ENCODE peak calls at places on chromosomes 3 and 15, in seven cellular contexts. One of them, this sample, is unnamed.

GRCh38 chr3:4742359-4742758 is 236.9 kb upstream of the BHLHE40 start:
- DNase-seq in HCT116: no peak
- DNase-seq in MM.1S: no peak
- DNase-seq in GM23338: no peak
- DNase-seq in GM23248: peak
- DNase-seq in hepatocyte: no peak
- DNase-seq in PC-3: peak
- DNase-seq in this sample: no peak

GRCh38 chr3:174072675-174073074 is 675.1 kb downstream of the NLGN1 start:
- DNase-seq in HCT116: no peak
- DNase-seq in GM23338: no peak
- DNase-seq in GM23248: no peak
- DNase-seq in MM.1S: no peak
- DNase-seq in hepatocyte: no peak
- DNase-seq in PC-3: peak
- DNase-seq in this sample: no peak

GRCh38 chr3:56792201-56792600 is 9.5 kb downstream of the ARHGEF3 start:
- DNase-seq in MM.1S: no peak
- DNase-seq in HCT116: no peak
- DNase-seq in PC-3: no peak
- DNase-seq in hepatocyte: no peak
- DNase-seq in GM23248: no peak
- DNase-seq in GM23338: no peak
- DNase-seq in this sample: no peak

GRCh38 chr15:77506311-77507150 is 85.8 kb downstream of the HMG20A start:
- DNase-seq in GM23248: no peak
- DNase-seq in PC-3: no peak
- DNase-seq in HCT116: no peak
- DNase-seq in hepatocyte: no peak
- DNase-seq in MM.1S: no peak
- DNase-seq in GM23338: peak
- DNase-seq in this sample: no peak

GRCh38 chr3:110680365-110680909 is 391.2 kb upstream of the NECTIN3 start:
- DNase-seq in MM.1S: no peak
- DNase-seq in PC-3: peak
- DNase-seq in HCT116: no peak
- DNase-seq in GM23248: peak
- DNase-seq in GM23338: no peak
- DNase-seq in hepatocyte: no peak
- DNase-seq in this sample: no peak

GRCh38 chr3:97958396-97958795 is 13.8 kb downstream of the RIOX2 start:
- DNase-seq in GM23248: no peak
- DNase-seq in HCT116: no peak
- DNase-seq in hepatocyte: no peak
- DNase-seq in GM23338: no peak
- DNase-seq in MM.1S: no peak
- DNase-seq in PC-3: no peak
- DNase-seq in this sample: no peak

GRCh38 chr3:11583638-11584046 is 60.1 kb downstream of the VGLL4 start:
- DNase-seq in MM.1S: no peak
- DNase-seq in GM23338: no peak
- DNase-seq in GM23248: peak
- DNase-seq in hepatocyte: no peak
- DNase-seq in HCT116: no peak
- DNase-seq in PC-3: no peak
- DNase-seq in this sample: no peak

GRCh38 chr3:11236588-11237461 is 35.4 kb upstream of the ATG7 start:
- DNase-seq in HCT116: peak
- DNase-seq in GM23338: peak
- DNase-seq in PC-3: peak
- DNase-seq in hepatocyte: peak
- DNase-seq in GM23248: peak
- DNase-seq in MM.1S: peak
- DNase-seq in this sample: peak

DNA sequence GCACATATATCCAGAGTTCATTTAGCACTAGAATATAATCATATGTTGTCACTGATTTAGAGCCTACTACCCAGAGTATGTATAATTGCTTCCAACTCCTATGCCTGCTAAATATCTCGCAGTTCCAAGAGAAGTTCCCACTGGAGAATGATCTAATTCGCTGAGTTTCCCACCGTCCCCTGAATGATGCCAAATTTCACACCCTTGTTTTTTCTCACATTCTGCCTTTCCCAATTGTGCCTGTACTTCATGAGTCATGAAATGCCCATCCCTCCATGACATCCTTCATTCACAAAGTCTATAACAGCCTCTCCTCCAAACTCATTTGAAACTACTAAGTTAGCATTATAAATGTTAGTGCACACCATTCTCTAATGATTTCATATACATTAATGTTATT is 177.2 kb downstream of the CBLB start:
- DNase-seq in hepatocyte: no peak
- DNase-seq in GM23338: no peak
- DNase-seq in PC-3: no peak
- DNase-seq in HCT116: no peak
- DNase-seq in MM.1S: no peak
- DNase-seq in GM23248: peak
- DNase-seq in this sample: no peak
- H3K27ac ChIP-seq in hepatocyte: no peak
- H3K27ac ChIP-seq in GM23338: no peak
- H3K27ac ChIP-seq in PC-3: no peak
- H3K27ac ChIP-seq in HCT116: no peak
- H3K27ac ChIP-seq in MM.1S: no peak
- H3K27ac ChIP-seq in GM23248: peak
- H3K27ac ChIP-seq in this sample: no peak

GRCh38 chr3:31948255-31948654 is 32.8 kb downstream of the OSBPL10 start:
- DNase-seq in hepatocyte: no peak
- DNase-seq in GM23338: no peak
- DNase-seq in PC-3: no peak
- DNase-seq in GM23248: no peak
- DNase-seq in HCT116: no peak
- DNase-seq in MM.1S: no peak
- DNase-seq in this sample: no peak
- TF ChIP-seq EZH2 in hepatocyte: no peak
- TF ChIP-seq EZH2 in GM23338: no peak
- TF ChIP-seq EZH2 in PC-3: no peak
- TF ChIP-seq EZH2 in GM23248: no peak
- TF ChIP-seq EZH2 in HCT116: no peak
- TF ChIP-seq EZH2 in MM.1S: no peak
- TF ChIP-seq EZH2 in this sample: no peak

DNA sequence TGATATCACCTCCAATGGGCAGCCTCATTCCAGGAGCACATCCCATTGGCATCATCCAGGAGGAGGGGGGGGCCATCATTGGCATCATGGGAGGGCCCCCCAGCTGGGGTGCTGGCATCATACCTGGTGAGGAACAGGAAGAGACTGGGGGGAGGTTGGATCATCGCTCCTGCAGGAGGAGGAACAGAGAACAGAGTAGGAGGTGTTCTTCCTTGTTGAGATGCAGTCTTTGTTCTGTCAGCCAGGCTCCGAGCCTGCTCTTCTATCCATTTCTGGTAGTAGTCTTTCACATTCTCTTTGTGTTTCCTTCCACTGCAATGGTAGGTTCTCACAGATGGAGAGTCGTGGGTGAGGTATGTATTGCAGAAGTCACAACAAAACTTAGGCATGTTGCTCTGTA is 16.7 kb upstream of the ERICH6 start:
- DNase-seq in GM23248: no peak
- DNase-seq in GM23338: no peak
- DNase-seq in PC-3: no peak
- DNase-seq in hepatocyte: no peak
- DNase-seq in MM.1S: no peak
- DNase-seq in HCT116: no peak
- DNase-seq in this sample: no peak
- TF ChIP-seq EZH2phosphoT487 in GM23248: no peak
- TF ChIP-seq EZH2phosphoT487 in GM23338: no peak
- TF ChIP-seq EZH2phosphoT487 in PC-3: no peak
- TF ChIP-seq EZH2phosphoT487 in hepatocyte: no peak
- TF ChIP-seq EZH2phosphoT487 in MM.1S: no peak
- TF ChIP-seq EZH2phosphoT487 in HCT116: no peak
- TF ChIP-seq EZH2phosphoT487 in this sample: no peak

GRCh38 chr3:179565496-179565895 is 2.8 kb downstream of the ACTL6A start:
- DNase-seq in GM23338: no peak
- DNase-seq in GM23248: no peak
- DNase-seq in MM.1S: no peak
- DNase-seq in HCT116: no peak
- DNase-seq in PC-3: peak
- DNase-seq in hepatocyte: no peak
- DNase-seq in this sample: no peak

GRCh38 chr3:179562467-179563297 is at the start of gene ACTL6A:
- DNase-seq in GM23338: peak
- DNase-seq in GM23248: peak
- DNase-seq in hepatocyte: peak
- DNase-seq in PC-3: peak
- DNase-seq in HCT116: peak
- DNase-seq in MM.1S: peak
- DNase-seq in this sample: peak

GRCh38 chr3:179563298-179563934 is 690 bp downstream of the ACTL6A start:
- DNase-seq in MM.1S: peak
- DNase-seq in hepatocyte: peak
- DNase-seq in GM23248: peak
- DNase-seq in PC-3: peak
- DNase-seq in GM23338: peak
- DNase-seq in HCT116: peak
- DNase-seq in this sample: peak

GRCh38 chr3:179558742-179559364 is 3.9 kb upstream of the ACTL6A start:
- DNase-seq in HCT116: peak
- DNase-seq in PC-3: peak
- DNase-seq in GM23248: peak
- DNase-seq in GM23338: peak
- DNase-seq in hepatocyte: peak
- DNase-seq in MM.1S: peak
- DNase-seq in this sample: peak

DNA sequence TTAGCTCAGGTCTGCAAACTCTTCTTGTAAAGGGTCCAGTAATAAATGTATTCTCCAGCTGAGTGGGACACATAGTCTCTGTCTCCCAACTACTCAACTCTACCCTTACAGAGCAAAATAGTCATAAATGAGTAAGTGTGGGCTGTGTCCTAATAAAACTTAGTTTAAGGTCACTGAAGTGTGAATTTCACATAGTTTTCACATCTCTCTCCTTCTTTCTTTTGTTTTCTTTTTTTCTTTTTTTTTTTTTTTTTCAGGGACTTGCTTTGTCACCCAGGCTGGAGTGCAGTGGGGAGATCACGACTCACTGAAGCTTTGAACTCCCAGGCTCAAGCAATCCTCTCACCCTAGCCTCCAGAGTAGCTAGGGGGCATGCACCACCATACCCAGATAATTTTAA is 1.9 kb upstream of the ACTL6A start:
- DNase-seq in GM23248: peak
- DNase-seq in HCT116: no peak
- DNase-seq in MM.1S: no peak
- DNase-seq in PC-3: no peak
- DNase-seq in hepatocyte: no peak
- DNase-seq in GM23338: no peak
- DNase-seq in this sample: no peak
- H3K27ac ChIP-seq in GM23248: no peak
- H3K27ac ChIP-seq in HCT116: no peak
- H3K27ac ChIP-seq in MM.1S: no peak
- H3K27ac ChIP-seq in PC-3: no peak
- H3K27ac ChIP-seq in hepatocyte: no peak
- H3K27ac ChIP-seq in GM23338: no peak
- H3K27ac ChIP-seq in this sample: no peak